ENCODE peak calls at places on chromosomes 3 and 15, in six cellular contexts. B is esophagus muscularis mucosa, O is activated B cell treated with CpG ODN at 0.5 μM for 24 hours, V is right lobe of liver, Z is fibroblast of mammary gland, L is uterus. J is an unnamed sample.

GRCh38 chr3:42701371-42702065 is 1.1 kb downstream of the HHATL start:
- DNase-seq in B (no peak), O (no peak), V (no peak), Z (no peak), L (no peak), J (peak; percentile 72)

GRCh38 chr3:102144063-102144462 is 290.8 kb upstream of the ZPLD1 start:
- DNase-seq in B (no peak), O (no peak), V (no peak), Z (no peak), L (peak; percentile 28), J (no peak)

GRCh38 chr15:98800437-98801233 is 152.3 kb downstream of the IGF1R start:
- DNase-seq in B (no peak), O (no peak), V (no peak), Z (peak; percentile 78), L (peak; percentile 58), J (peak; percentile 25)

GRCh38 chr3:146065573-146066006 is 95.4 kb downstream of the PLOD2 start:
- DNase-seq in B (no peak), O (no peak), V (no peak), Z (peak; percentile 83), L (no peak), J (no peak)

GRCh38 chr3:197404754-197405153 is 106.3 kb upstream of the DLG1 start:
- DNase-seq in B (no peak), O (no peak), V (no peak), Z (no peak), L (no peak), J (no peak)

GRCh38 chr15:34271493-34271892 is 46.7 kb downstream of the EMC4 start:
- DNase-seq in B (no peak), O (no peak), V (no peak), Z (peak; percentile 88), L (peak; percentile 40), J (no peak)

GRCh38 chr3:45154641-45155147 is 8.5 kb upstream of the CDCP1 start:
- DNase-seq in B (no peak), O (no peak), V (no peak), Z (peak; percentile 58), L (no peak), J (no peak)

GRCh38 chr3:29415824-29416223 is 135.0 kb downstream of the RBMS3 start:
- DNase-seq in B (no peak), O (no peak), V (no peak), Z (peak; percentile 47), L (no peak), J (no peak)

GRCh38 chr3:8980756-8981257 is 17.5 kb upstream of the RAD18 start:
- DNase-seq in B (peak; percentile 89), O (no peak), V (peak; percentile 39), Z (peak; percentile 25), L (no peak), J (no peak)

GRCh38 chr15:43876872-43877271 is 50.1 kb downstream of the WDR76 start:
- DNase-seq in B (no peak), O (no peak), V (no peak), Z (no peak), L (no peak), J (no peak)

GRCh38 chr3:14871456-14872200 is 52.9 kb downstream of the FGD5 start:
- DNase-seq in B (no peak), O (no peak), V (no peak), Z (peak; percentile 24), L (no peak), J (no peak)

GRCh38 chr3:126685493-126685892 is 18.5 kb upstream of the CHCHD6 start:
- DNase-seq in B (no peak), O (no peak), V (no peak), Z (peak; percentile 48), L (no peak), J (no peak)

GRCh38 chr3:136336329-136337100 is 86.4 kb downstream of the PCCB start:
- DNase-seq in B (no peak), O (no peak), V (no peak), Z (peak; percentile 71), L (no peak), J (no peak)

GRCh38 chr15:96326551-96327154 is 3.8 kb upstream of the NR2F2 start:
- DNase-seq in B (no peak), O (no peak), V (peak; percentile 66), Z (peak; percentile 73), L (peak; percentile 63), J (no peak)

GRCh38 chr3:23202203-23202920 is 765 bp upstream of the UBE2E2 start:
- DNase-seq in B (peak; percentile 93), O (no peak), V (no peak), Z (peak; percentile 29), L (no peak), J (peak; percentile 17)

GRCh38 chr3:170848294-170848917 is 21.6 kb downstream of the RPL22L1 start:
- DNase-seq in B (no peak), O (no peak), V (no peak), Z (peak; percentile 46), L (no peak), J (no peak)

GRCh38 chr3:189303584-189303983 is 131.8 kb downstream of the TPRG1 start:
- DNase-seq in B (no peak), O (no peak), V (no peak), Z (no peak), L (no peak), J (no peak)

GRCh38 chr3:64728994-64729393 is 41.2 kb upstream of the ADAMTS9 start:
- DNase-seq in B (no peak), O (no peak), V (no peak), Z (no peak), L (no peak), J (no peak)

GRCh38 chr15:84590406-84590805 is 10.4 kb upstream of the ZSCAN2 start:
- DNase-seq in B (no peak), O (no peak), V (no peak), Z (no peak), L (no peak), J (no peak)

GRCh38 chr15:48962662-48963523 is 826 bp downstream of the SHC4 start:
- DNase-seq in B (no peak), O (no peak), V (peak; percentile 50), Z (peak; percentile 48), L (peak; percentile 25), J (no peak)

GRCh38 chr15:70059476-70060213 is 38.1 kb downstream of the TLE3 start:
- DNase-seq in B (no peak), O (no peak), V (no peak), Z (no peak), L (peak; percentile 10), J (no peak)

GRCh38 chr3:12890610-12891390 is 49.4 kb upstream of the RPL32 start:
- DNase-seq in B (no peak), O (no peak), V (no peak), Z (no peak), L (no peak), J (no peak)
- TF ChIP-seq CTCF in B (no peak), O (no peak), V (no peak), Z (no peak), L (no peak), J (no peak)

GRCh38 chr15:64732156-64732860 is 43.1 kb downstream of the RBPMS2 start:
- DNase-seq in B (no peak), O (no peak), V (peak; percentile 58), Z (no peak), L (no peak), J (no peak)

GRCh38 chr15:64731807-64732151 is 43.6 kb downstream of the RBPMS2 start:
- DNase-seq in B (no peak), O (no peak), V (no peak), Z (no peak), L (no peak), J (no peak)

GRCh38 chr15:64730151-64730550 is 45.2 kb downstream of the RBPMS2 start:
- DNase-seq in B (no peak), O (no peak), V (no peak), Z (no peak), L (no peak), J (no peak)

DNA sequence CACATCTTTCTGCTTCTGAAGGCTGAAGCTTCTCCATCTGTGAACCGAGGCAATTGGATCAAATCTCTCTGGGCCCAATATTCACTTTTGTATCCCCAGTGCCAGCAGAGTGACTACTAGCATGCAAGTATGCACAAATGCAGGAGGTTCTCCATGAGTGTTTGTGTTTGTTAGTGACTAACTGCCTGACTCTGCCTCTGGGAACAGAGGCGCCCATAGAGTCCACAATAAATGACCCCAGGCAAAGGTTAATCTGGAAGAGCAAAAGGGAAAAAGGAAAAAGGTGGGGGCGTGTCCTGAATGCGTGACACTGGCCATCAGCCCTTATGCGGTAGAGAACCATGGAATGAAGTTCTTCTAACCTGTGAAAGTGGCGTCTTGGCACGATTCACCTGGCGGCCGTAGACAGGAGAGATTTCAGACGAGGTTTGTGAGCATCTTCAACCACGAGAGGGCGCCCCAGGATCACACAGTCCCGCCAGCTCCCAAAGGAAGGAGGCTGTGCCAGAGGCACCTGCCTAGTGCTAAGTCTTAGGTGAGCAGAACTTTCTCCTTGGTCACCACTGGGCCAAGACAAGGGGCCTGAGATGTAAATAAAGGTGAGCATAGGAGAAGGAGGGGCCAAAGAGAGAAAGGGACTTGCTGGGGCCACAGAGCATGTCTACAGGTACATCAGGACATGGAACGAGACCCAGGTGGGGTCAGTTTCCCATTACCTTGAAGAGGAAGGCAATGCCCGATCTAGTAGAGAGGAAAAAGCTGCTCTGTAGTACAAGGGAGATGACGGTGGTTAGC is 44.2 kb downstream of the RBPMS2 start:
- DNase-seq in B (no peak), O (peak; percentile 77), V (peak; percentile 84), Z (peak; percentile 68), L (peak; percentile 87), J (peak; percentile 84)
- TF ChIP-seq CTCF in B (peak; percentile 90), O (peak; percentile 61), V (peak; percentile 89), Z (peak; percentile 83), L (peak; percentile 87), J (peak; percentile 93)

DNA sequence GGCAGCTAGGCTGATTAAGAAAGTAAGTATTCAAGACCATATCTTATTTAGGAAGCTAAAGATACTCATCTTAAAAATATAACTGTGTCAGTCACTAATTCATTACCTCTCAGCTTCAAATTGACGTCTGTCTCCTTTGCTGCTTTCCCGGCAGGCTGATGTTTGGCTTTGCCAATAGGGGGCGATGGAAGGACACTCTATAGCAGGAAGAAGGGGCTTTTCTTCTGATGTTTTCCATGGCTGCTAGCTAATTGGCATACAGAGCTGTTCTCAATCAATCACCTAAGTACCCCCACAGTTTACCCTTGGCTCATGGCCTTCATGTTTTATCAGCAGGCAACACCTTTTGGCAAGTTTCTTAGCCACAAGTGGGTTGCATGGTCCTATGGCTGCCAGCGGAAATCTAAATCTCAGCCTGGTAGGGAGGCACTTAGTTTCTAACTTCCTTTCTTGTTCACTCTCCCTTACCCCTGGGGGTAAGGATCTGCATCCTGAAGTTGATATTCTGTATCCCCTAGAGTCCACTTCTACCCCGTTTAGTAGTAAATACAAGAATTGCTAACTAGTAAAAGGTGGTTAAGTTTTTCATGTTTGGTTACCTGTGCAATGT is 45.0 kb downstream of the ESYT3 start:
- DNase-seq in B (no peak), O (no peak), V (no peak), Z (peak; percentile 54), L (no peak), J (no peak)
- TF ChIP-seq CTCF in B (peak; percentile 19), O (no peak), V (peak; percentile 44), Z (peak; percentile 97), L (peak; percentile 16), J (peak; percentile 84)

GRCh38 chr3:52230889-52231499 is 5.5 kb upstream of the TLR9 start:
- DNase-seq in B (no peak), O (no peak), V (no peak), Z (no peak), L (no peak), J (no peak)

GRCh38 chr3:52233108-52233591 is 5.8 kb downstream of the TWF2 start:
- DNase-seq in B (no peak), O (no peak), V (peak; percentile 15), Z (no peak), L (no peak), J (no peak)

GRCh38 chr3:52233968-52234367 is 5.0 kb downstream of the TWF2 start:
- DNase-seq in B (no peak), O (no peak), V (peak; percentile 58), Z (no peak), L (no peak), J (no peak)

GRCh38 chr3:52231502-52232278 is 6.2 kb upstream of the TLR9 start:
- DNase-seq in B (no peak), O (peak; percentile 89), V (peak; percentile 87), Z (peak; percentile 52), L (peak; percentile 56), J (peak; percentile 64)

GRCh38 chr3:52232279-52233107 is 6.5 kb downstream of the TWF2 start:
- DNase-seq in B (no peak), O (no peak), V (no peak), Z (no peak), L (no peak), J (no peak)
- TF ChIP-seq CTCF in B (no peak), O (no peak), V (peak; percentile 19), Z (no peak), L (no peak), J (peak; percentile 21)

J was measured in progenitor cell of endocrine pancreas.